ENCODE peak calls at places on chromosome 6, in seven cellular contexts. F is lung, H is upper lobe of left lung, W is HCT116, B is GM23338, S is body of pancreas, Z is upper lobe of right lung. G is an unnamed sample.

GRCh38 chr6:166830891-166831363 is 125.4 kb downstream of the RNASET2 start:
- ATAC-seq in F (no peak), H (peak), W (no peak), B (no peak), S (no peak), Z (peak), G (no peak)

GRCh38 chr6:40573221-40573620 is 13.9 kb downstream of the LRFN2 start:
- ATAC-seq in F (no peak), H (no peak), W (no peak), B (no peak), S (no peak), Z (no peak), G (no peak)

GRCh38 chr6:165847407-165848098 is 184.5 kb upstream of the PDE10A start:
- ATAC-seq in F (no peak), H (no peak), W (no peak), B (no peak), S (peak), Z (no peak), G (no peak)

GRCh38 chr6:40328376-40328987 is 258.7 kb downstream of the LRFN2 start:
- ATAC-seq in F (no peak), H (peak), W (peak), B (peak), S (peak), Z (peak), G (no peak)

GRCh38 chr6:155352812-155353211 is 38.5 kb upstream of the TFB1M start:
- ATAC-seq in F (no peak), H (no peak), W (no peak), B (no peak), S (no peak), Z (no peak), G (no peak)

GRCh38 chr6:4591218-4591617 is 185.0 kb upstream of the CDYL start:
- ATAC-seq in F (no peak), H (no peak), W (no peak), B (no peak), S (no peak), Z (no peak), G (no peak)

GRCh38 chr6:3449321-3449720 is 7.5 kb downstream of the SLC22A23 start:
- ATAC-seq in F (no peak), H (no peak), W (no peak), B (no peak), S (no peak), Z (no peak), G (no peak)

GRCh38 chr6:75524322-75524972 is 30.8 kb upstream of the FILIP1 start:
- ATAC-seq in F (no peak), H (peak), W (peak), B (no peak), S (peak), Z (peak), G (no peak)

GRCh38 chr6:54191460-54191859 is 80.2 kb downstream of the MLIP start:
- ATAC-seq in F (no peak), H (no peak), W (no peak), B (no peak), S (no peak), Z (peak), G (no peak)

GRCh38 chr6:231779-232178 is 60.5 kb upstream of the DUSP22 start:
- ATAC-seq in F (no peak), H (no peak), W (no peak), B (no peak), S (no peak), Z (no peak), G (no peak)

GRCh38 chr6:110020888-110021287 is 42.8 kb downstream of the GPR6 start:
- ATAC-seq in F (no peak), H (no peak), W (no peak), B (no peak), S (no peak), Z (peak), G (no peak)

GRCh38 chr6:37103169-37104039 is 66.5 kb upstream of the PIM1 start:
- ATAC-seq in F (peak), H (peak), W (peak), B (peak), S (peak), Z (peak), G (peak)

GRCh38 chr6:36998723-36999466 is 6.6 kb upstream of the FGD2 start:
- ATAC-seq in F (no peak), H (no peak), W (no peak), B (peak), S (peak), Z (no peak), G (peak)

GRCh38 chr6:82492134-82492533 is 128.5 kb downstream of the TPBG start:
- ATAC-seq in F (no peak), H (no peak), W (no peak), B (peak), S (no peak), Z (no peak), G (no peak)

GRCh38 chr6:169961772-169962561 is 210.5 kb downstream of the ERMARD start:
- ATAC-seq in F (no peak), H (no peak), W (peak), B (peak), S (no peak), Z (peak), G (peak)

GRCh38 chr6:33882154-33882553 is 78.4 kb upstream of the MLN start:
- ATAC-seq in F (no peak), H (peak), W (no peak), B (no peak), S (no peak), Z (no peak), G (peak)
- H3K4me3 ChIP-seq in F (no peak), H (no peak), W (no peak), B (no peak), S (no peak), Z (no peak), G (no peak)

GRCh38 chr6:152272486-152272885 is 364.7 kb downstream of the SYNE1 start:
- ATAC-seq in F (no peak), H (no peak), W (no peak), B (no peak), S (no peak), Z (no peak), G (no peak)

GRCh38 chr6:152273638-152274037 is 363.5 kb downstream of the SYNE1 start:
- ATAC-seq in F (no peak), H (no peak), W (no peak), B (peak), S (no peak), Z (peak), G (no peak)

GRCh38 chr6:152273002-152273401 is 364.2 kb downstream of the SYNE1 start:
- ATAC-seq in F (no peak), H (no peak), W (no peak), B (no peak), S (no peak), Z (peak), G (peak)

GRCh38 chr6:152271681-152272464 is 365.3 kb downstream of the SYNE1 start:
- ATAC-seq in F (no peak), H (peak), W (no peak), B (no peak), S (peak), Z (peak), G (peak)

DNA sequence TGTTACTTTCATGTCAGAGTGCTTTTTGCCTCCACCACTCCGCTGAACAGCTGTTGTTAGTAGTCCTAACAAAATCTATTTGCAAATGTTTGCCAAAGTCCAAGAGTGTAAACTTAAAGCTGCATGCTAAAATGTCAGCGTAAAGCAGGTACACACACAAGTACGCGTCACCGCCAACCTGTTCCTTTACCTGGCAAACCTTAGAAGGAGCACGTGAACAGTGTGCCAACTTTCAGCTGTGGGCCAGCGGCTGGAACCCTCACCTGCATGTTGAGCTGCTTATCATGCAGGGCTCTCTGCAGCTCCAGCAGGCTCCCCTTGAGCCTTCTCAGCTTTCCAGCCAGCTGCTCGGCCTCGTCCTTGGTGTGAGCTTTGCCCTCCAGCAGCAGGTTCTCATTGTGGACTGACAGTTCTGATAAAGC is 359.3 kb downstream of the SYNE1 start:
- ATAC-seq in F (no peak), H (no peak), W (no peak), B (peak), S (peak), Z (peak), G (no peak)
- H3K27ac ChIP-seq in F (no peak), H (no peak), W (no peak), B (no peak), S (peak), Z (no peak), G (no peak)

DNA sequence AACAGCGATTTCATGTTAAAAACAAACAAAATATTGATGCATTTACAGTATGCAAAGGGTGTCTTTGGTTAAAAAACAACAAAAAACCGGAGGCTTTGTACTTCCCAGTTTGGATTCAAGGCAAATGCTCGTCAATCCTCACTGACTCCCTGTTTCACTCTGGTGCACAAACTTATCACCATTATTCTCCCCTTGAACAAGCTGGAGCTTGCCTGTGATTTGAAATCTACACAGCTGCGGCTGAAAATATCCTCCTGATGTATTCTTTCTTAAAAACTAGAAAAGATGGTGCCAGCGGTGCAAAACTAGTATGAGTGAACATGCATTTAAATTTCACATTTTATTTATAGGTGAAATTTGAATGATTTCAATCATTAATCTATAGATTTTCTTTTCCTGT is 3.3 kb downstream of the PERP start:
- ATAC-seq in F (no peak), H (no peak), W (no peak), B (no peak), S (no peak), Z (no peak), G (no peak)
- H3K4me3 ChIP-seq in F (no peak), H (no peak), W (no peak), B (no peak), S (no peak), Z (no peak), G (no peak)

GRCh38 chr6:157912326-157912725 is 69.3 kb upstream of the SYNJ2 start:
- ATAC-seq in F (no peak), H (no peak), W (no peak), B (peak), S (no peak), Z (no peak), G (no peak)
- H3K27ac ChIP-seq in F (no peak), H (no peak), W (no peak), B (peak), S (no peak), Z (no peak), G (no peak)

GRCh38 chr6:119351005-119351394 is 1.4 kb upstream of the MAN1A1 start:
- ATAC-seq in F (no peak), H (no peak), W (no peak), B (no peak), S (peak), Z (no peak), G (no peak)
- H3K4me3 ChIP-seq in F (no peak), H (peak), W (peak), B (peak), S (no peak), Z (peak), G (peak)

DNA sequence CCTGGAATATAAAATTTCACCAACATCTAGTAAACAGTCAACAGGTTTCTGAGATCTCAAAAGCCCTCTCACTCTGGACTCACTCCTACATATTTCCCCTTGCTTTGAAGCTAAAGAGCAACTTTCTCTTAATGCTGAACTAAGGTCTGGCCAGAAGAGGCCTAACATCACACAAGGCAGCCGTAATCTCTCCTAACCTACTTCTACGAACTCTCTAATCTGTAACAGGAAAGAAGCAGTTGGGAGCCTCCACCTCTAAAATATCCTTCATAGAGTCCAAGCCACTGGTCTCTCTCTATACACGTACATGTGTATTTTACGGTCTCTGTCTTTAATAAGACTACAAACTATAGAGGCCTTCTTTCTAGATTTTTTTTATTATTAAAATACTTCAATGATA is 72.0 kb downstream of the REV3L start:
- ATAC-seq in F (no peak), H (no peak), W (no peak), B (no peak), S (no peak), Z (no peak), G (no peak)
- H3K27ac ChIP-seq in F (no peak), H (no peak), W (no peak), B (no peak), S (no peak), Z (peak), G (peak)

DNA sequence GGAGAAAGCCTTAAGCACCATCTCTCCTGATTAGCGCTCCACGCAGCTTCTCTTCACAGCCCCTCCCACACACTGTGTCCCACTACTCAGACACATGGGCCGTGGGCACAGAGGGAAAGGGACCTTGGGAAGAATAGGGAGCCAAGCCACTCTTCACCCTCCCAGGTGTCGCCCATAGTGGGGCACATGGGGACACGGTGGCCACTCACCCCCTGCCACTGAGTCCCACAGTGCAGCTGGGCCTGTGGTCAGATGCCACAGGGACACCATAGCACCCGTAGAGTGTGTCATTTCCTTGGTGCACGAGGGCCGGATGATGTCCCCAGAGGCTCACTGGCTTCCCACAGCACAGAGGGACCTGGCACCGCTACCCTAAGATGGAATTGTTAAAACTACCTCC is 191.2 kb upstream of the SNX9 start:
- ATAC-seq in F (no peak), H (no peak), W (no peak), B (no peak), S (no peak), Z (no peak), G (no peak)
- H3K4me3 ChIP-seq in F (no peak), H (no peak), W (no peak), B (no peak), S (no peak), Z (no peak), G (no peak)

DNA sequence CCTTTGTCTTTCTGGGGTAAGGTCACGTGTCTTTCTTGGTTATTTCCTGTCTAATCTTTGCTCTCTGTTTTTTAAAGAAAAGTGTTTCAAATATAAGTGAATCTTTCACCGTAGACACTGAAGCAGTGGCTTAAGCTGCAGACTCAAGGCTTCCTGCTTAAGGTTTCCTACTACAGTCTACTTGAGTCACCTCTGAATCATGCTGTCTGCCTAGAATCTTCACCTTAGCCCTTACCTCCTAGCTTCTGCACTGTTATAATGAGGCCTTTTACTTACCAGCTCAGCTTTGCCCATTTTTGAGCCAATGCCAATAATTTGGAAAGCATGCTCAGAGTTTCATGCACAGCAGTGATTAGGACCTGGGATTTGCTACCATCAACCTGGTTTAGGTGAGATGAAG is 30.6 kb downstream of the ADGRF4 start:
- ATAC-seq in F (no peak), H (no peak), W (no peak), B (no peak), S (no peak), Z (no peak), G (no peak)
- H3K27ac ChIP-seq in F (no peak), H (no peak), W (no peak), B (no peak), S (no peak), Z (no peak), G (no peak)

GRCh38 chr6:137552809-137553208 is 58.6 kb upstream of the OLIG3 start:
- ATAC-seq in F (no peak), H (no peak), W (no peak), B (no peak), S (no peak), Z (no peak), G (no peak)
- H3K4me3 ChIP-seq in F (no peak), H (no peak), W (no peak), B (no peak), S (no peak), Z (no peak), G (no peak)